ENCODE peak calls at places on chromosome 20, in eight cellular contexts. M is non-pigmented ciliary epithelial cell, N is GM03348, R is pancreas, J is iPS-NIHi11, T is fibroblast of mammary gland, S is lower lobe of right lung, C is NCI-H1436. Q is an unnamed sample.

GRCh38 chr20:36792422-36792821 is 18.9 kb upstream of the DSN1 start:
- DNase-seq in J (peak), S (no peak), M (peak), N (peak), R (no peak), C (no peak), T (peak), Q (peak)

GRCh38 chr20:47008842-47009518 is 114.3 kb downstream of the EYA2 start:
- DNase-seq in S (no peak), R (no peak), T (no peak), M (no peak), C (no peak), J (no peak), N (no peak), Q (no peak)

GRCh38 chr20:1282966-1283365 is 16.9 kb downstream of the SNPH start:
- DNase-seq in S (no peak), J (no peak), N (no peak), M (no peak), C (no peak), T (no peak), R (no peak), Q (no peak)

GRCh38 chr20:53077373-53078205 is 105.4 kb downstream of the TSHZ2 start:
- DNase-seq in N (peak), J (no peak), S (no peak), C (no peak), M (no peak), T (peak), R (no peak), Q (no peak)

GRCh38 chr20:46698788-46699187 is 9.5 kb upstream of the TP53RK start:
- DNase-seq in C (no peak), N (no peak), R (no peak), J (no peak), M (no peak), S (no peak), T (no peak), Q (no peak)

GRCh38 chr20:62642666-62643520 is 590 bp downstream of the SLCO4A1 start:
- DNase-seq in M (no peak), S (no peak), R (peak), T (peak), N (peak), C (no peak), J (peak), Q (peak)

GRCh38 chr20:3997446-3997845 is 17.9 kb downstream of the RNF24 start:
- DNase-seq in S (no peak), N (no peak), M (no peak), T (no peak), J (no peak), C (no peak), R (no peak), Q (no peak)

GRCh38 chr20:47058236-47058635 is 163.6 kb downstream of the EYA2 start:
- DNase-seq in N (no peak), J (no peak), M (no peak), C (no peak), T (no peak), R (no peak), S (no peak), Q (no peak)

GRCh38 chr20:33790571-33790970 is 20.6 kb upstream of the CHMP4B start:
- DNase-seq in N (no peak), T (no peak), S (no peak), J (no peak), M (no peak), R (peak), C (no peak), Q (no peak)

Q was measured in H7.